ENCODE peak calls at places on chromosome 9, in six cellular contexts. V is stimulated activated CD8-positive, alpha-beta memory T cell treated with anti-CD3 and anti-CD28 coated beads, Interleukin-15, amount 100 ng/mL, for 1 hour; W is choroid plexus epithelial cell; N is frontal cortex; G is iris pigment epithelial cell; E is HEK293T. A is an unnamed sample.

GRCh38 chr9:120877276-120878034 is 467 bp upstream of the PHF19 start:
- DNase-seq in W (peak), G (peak), N (peak), E (peak), V (no peak), A (peak)

GRCh38 chr9:78396087-78396486 is 99.2 kb downstream of the PSAT1 start:
- DNase-seq in N (no peak), V (no peak), G (no peak), E (no peak), W (no peak), A (no peak)

GRCh38 chr9:134052491-134052890 is 15.3 kb downstream of the BRD3 start:
- DNase-seq in V (no peak), N (no peak), G (no peak), E (no peak), W (no peak), A (no peak)

GRCh38 chr9:137575382-137575724 is 3.4 kb downstream of the DPH7 start:
- DNase-seq in V (no peak), W (no peak), N (no peak), G (peak), E (no peak), A (no peak)

GRCh38 chr9:69391946-69392345 is 66.9 kb downstream of the ENTREP1 start:
- DNase-seq in E (no peak), N (no peak), G (peak), V (no peak), W (peak), A (no peak)

GRCh38 chr9:86946712-86947145 is 577 bp downstream of the GAS1 start:
- DNase-seq in V (no peak), E (no peak), W (peak), N (peak), G (peak), A (no peak)

GRCh38 chr9:3526903-3527652 is 1.3 kb upstream of the RFX3 start:
- DNase-seq in E (peak), N (no peak), W (no peak), V (peak), G (peak), A (no peak)

GRCh38 chr9:37036237-37037136 is 2.4 kb upstream of the PAX5 start:
- DNase-seq in N (peak), E (no peak), G (peak), V (no peak), W (peak), A (peak)

GRCh38 chr9:120475341-120475740 is 104.6 kb downstream of the CDK5RAP2 start:
- DNase-seq in N (no peak), W (peak), G (peak), E (no peak), V (no peak), A (no peak)

GRCh38 chr9:76796296-76796695 is 32.1 kb downstream of the PCA3 start:
- DNase-seq in V (no peak), E (no peak), N (no peak), G (no peak), W (no peak), A (no peak)

GRCh38 chr9:124267271-124267807 is 9.6 kb downstream of the NEK6 start:
- DNase-seq in W (peak), N (no peak), V (no peak), G (peak), E (no peak), A (peak)

GRCh38 chr9:12878342-12878978 is 103.6 kb downstream of the LURAP1L start:
- DNase-seq in N (no peak), E (no peak), V (no peak), G (peak), W (peak), A (no peak)

GRCh38 chr9:91043041-91043740 is 241.6 kb downstream of the SYK start:
- DNase-seq in W (no peak), E (no peak), V (no peak), G (no peak), N (no peak), A (no peak)

GRCh38 chr9:93813687-93814560 is 141.2 kb downstream of the BARX1 start:
- DNase-seq in V (no peak), W (no peak), E (no peak), N (no peak), G (no peak), A (no peak)

GRCh38 chr9:33129886-33130284 is 37.3 kb downstream of the B4GALT1 start:
- DNase-seq in G (no peak), E (no peak), N (no peak), V (no peak), W (no peak), A (no peak)

GRCh38 chr9:811101-811531 is 30.4 kb upstream of the DMRT1 start:
- DNase-seq in W (no peak), V (no peak), N (no peak), E (no peak), G (peak), A (peak)

GRCh38 chr9:33814816-33815215 is 2.1 kb upstream of the UBE2R2 start:
- DNase-seq in V (no peak), G (no peak), E (no peak), W (no peak), N (no peak), A (no peak)

GRCh38 chr9:34511160-34511513 is 11.7 kb downstream of the ENHO start:
- DNase-seq in V (no peak), W (no peak), N (no peak), E (no peak), G (no peak), A (no peak)

GRCh38 chr9:137422668-137423000 is 328 bp downstream of the EXD3 start:
- DNase-seq in G (peak), W (no peak), E (peak), V (no peak), N (no peak), A (peak)

GRCh38 chr9:119195521-119195920 is 173.7 kb downstream of the BRINP1 start:
- DNase-seq in V (no peak), G (no peak), W (no peak), E (no peak), N (no peak), A (no peak)

GRCh38 chr9:136323420-136323819 is 3.9 kb upstream of the GPSM1 start:
- DNase-seq in W (no peak), G (no peak), V (no peak), N (no peak), E (no peak), A (no peak)

GRCh38 chr9:119005162-119005561 is 364.1 kb downstream of the BRINP1 start:
- DNase-seq in V (no peak), N (no peak), E (no peak), G (peak), W (no peak), A (peak)

GRCh38 chr9:130858734-130859705 is 24.0 kb downstream of the ABL1 start:
- DNase-seq in N (no peak), W (peak), V (no peak), G (peak), E (no peak), A (peak)

GRCh38 chr9:77486968-77487367 is 161.2 kb downstream of the GNA14 start:
- DNase-seq in W (peak), N (no peak), V (no peak), E (no peak), G (peak), A (no peak)

GRCh38 chr9:114709636-114710035 is 27.6 kb upstream of the TEX48 start:
- DNase-seq in W (no peak), E (no peak), G (no peak), V (no peak), N (no peak), A (no peak)

GRCh38 chr9:20984471-20984870 is 47.0 kb downstream of the HACD4 start:
- DNase-seq in E (no peak), V (no peak), G (no peak), W (peak), N (no peak), A (no peak)

GRCh38 chr9:84669293-84670105 is at the start of gene NTRK2:
- DNase-seq in V (no peak), G (peak), N (peak), E (peak), W (no peak), A (peak)

GRCh38 chr9:89350988-89351557 is 32.8 kb downstream of the SECISBP2 start:
- DNase-seq in E (no peak), W (no peak), N (no peak), G (no peak), V (no peak), A (no peak)

GRCh38 chr9:96232539-96233241 is 69.3 kb downstream of the HSD17B3 start:
- DNase-seq in N (no peak), E (peak), V (no peak), G (peak), W (peak), A (peak)

GRCh38 chr9:4137234-4137633 is 162.6 kb downstream of the GLIS3 start:
- DNase-seq in N (no peak), E (no peak), W (peak), V (no peak), G (peak), A (peak)

GRCh38 chr9:68482548-68482947 is 58.1 kb downstream of the TMEM252 start:
- DNase-seq in G (no peak), V (no peak), E (no peak), N (no peak), W (no peak), A (no peak)

GRCh38 chr9:129559506-129559881 is 61.4 kb downstream of the C9orf50 start:
- DNase-seq in W (peak), E (no peak), G (no peak), N (no peak), V (no peak), A (no peak)

GRCh38 chr9:107727113-107727780 is 237.7 kb upstream of the KLF4 start:
- DNase-seq in V (no peak), N (no peak), G (no peak), E (no peak), W (peak), A (no peak)

GRCh38 chr9:104872959-104873850 is 54.8 kb downstream of the ABCA1 start:
- DNase-seq in V (no peak), E (no peak), W (peak), N (no peak), G (peak), A (peak)

GRCh38 chr9:137590123-137590468 is 216 bp downstream of the ZMYND19 start:
- DNase-seq in W (no peak), E (no peak), N (peak), G (no peak), V (no peak), A (no peak)

GRCh38 chr9:77218612-77219011 is 41.3 kb downstream of the VPS13A start:
- DNase-seq in N (no peak), V (no peak), W (peak), E (peak), G (peak), A (peak)

GRCh38 chr9:94076557-94076956 is 7.7 kb upstream of the PTPDC1 start:
- DNase-seq in N (no peak), W (no peak), G (no peak), V (no peak), E (no peak), A (no peak)

GRCh38 chr9:133057006-133057405 is 4.8 kb upstream of the CEL start:
- DNase-seq in E (no peak), N (no peak), W (no peak), V (no peak), G (no peak), A (no peak)

GRCh38 chr9:92247981-92248380 is 45.5 kb downstream of the IARS1 start:
- DNase-seq in W (no peak), E (no peak), V (no peak), N (no peak), G (peak), A (no peak)